ENCODE peak calls at places on chromosome 21, in nine cellular contexts. W is tibial nerve, H is adrenal gland, A is astrocyte of the spinal cord, N is HL-60, Q is IMR-90, T is astrocyte of the cerebellum, I is epithelial cell of esophagus, G is esophagus muscularis mucosa. R is an unnamed sample.

GRCh38 chr21:37873655-37874054 is 42.6 kb downstream of the KCNJ6 start:
- DNase-seq in W (no peak), H (no peak), A (no peak), N (no peak), Q (peak; percentile 43), T (no peak), I (no peak), G (no peak), R (peak; percentile 39)

GRCh38 chr21:25369524-25370300 is 237.6 kb downstream of the MRPL39 start:
- DNase-seq in W (no peak), H (no peak), A (peak; percentile 69), N (no peak), Q (peak; percentile 66), T (peak; percentile 40), I (no peak), G (no peak), R (no peak)

GRCh38 chr21:46452719-46453118 is 6.0 kb upstream of the DIP2A start:
- DNase-seq in W (no peak), H (no peak), A (no peak), N (no peak), Q (no peak), T (no peak), I (no peak), G (no peak), R (no peak)

GRCh38 chr21:26966978-26967913 is at the start of gene ADAMTS5:
- DNase-seq in W (no peak), H (no peak), A (peak; percentile 66), N (peak; percentile 83), Q (peak; percentile 69), T (no peak), I (peak; percentile 61), G (no peak), R (peak; percentile 87)

GRCh38 chr21:15272591-15272990 is 207.8 kb upstream of the NRIP1 start:
- DNase-seq in W (no peak), H (no peak), A (peak; percentile 56), N (no peak), Q (no peak), T (peak; percentile 69), I (no peak), G (no peak), R (no peak)

GRCh38 chr21:17929514-17929913 is 110.4 kb upstream of the C21orf91 start:
- DNase-seq in W (no peak), H (no peak), A (no peak), N (no peak), Q (no peak), T (no peak), I (no peak), G (no peak), R (no peak)

GRCh38 chr21:36134820-36135390 is at the start of gene CBR3:
- DNase-seq in W (peak; percentile 66), H (peak; percentile 38), A (peak; percentile 73), N (no peak), Q (peak; percentile 41), T (no peak), I (peak; percentile 39), G (no peak), R (peak; percentile 35)

GRCh38 chr21:41366522-41367151 is 4.8 kb downstream of the MX2 start:
- DNase-seq in W (no peak), H (no peak), A (peak; percentile 47), N (peak; percentile 96), Q (peak; percentile 73), T (no peak), I (peak; percentile 70), G (no peak), R (peak; percentile 91)

GRCh38 chr21:31946236-31946635 is 73.4 kb downstream of the HUNK start:
- DNase-seq in W (no peak), H (no peak), A (no peak), N (no peak), Q (peak; percentile 52), T (no peak), I (no peak), G (no peak), R (no peak)

GRCh38 chr21:31941694-31942093 is 68.9 kb downstream of the HUNK start:
- DNase-seq in W (no peak), H (no peak), A (no peak), N (no peak), Q (no peak), T (no peak), I (no peak), G (no peak), R (no peak)

GRCh38 chr21:31945116-31945515 is 72.3 kb downstream of the HUNK start:
- DNase-seq in W (no peak), H (no peak), A (no peak), N (no peak), Q (no peak), T (no peak), I (no peak), G (no peak), R (no peak)

GRCh38 chr21:31945576-31945975 is 72.8 kb downstream of the HUNK start:
- DNase-seq in W (no peak), H (no peak), A (peak; percentile 45), N (no peak), Q (peak; percentile 97), T (peak; percentile 12), I (no peak), G (no peak), R (peak; percentile 3)

GRCh38 chr21:31943586-31943985 is 70.8 kb downstream of the HUNK start:
- DNase-seq in W (no peak), H (no peak), A (no peak), N (no peak), Q (no peak), T (no peak), I (no peak), G (no peak), R (no peak)
- H3K4me3 ChIP-seq in W (no peak overlapping the region), H (no peak overlapping the region), A (no peak overlapping the region), N (no peak overlapping the region), Q (no peak overlapping the region), T (no peak overlapping the region), I (no peak overlapping the region), G (no peak overlapping the region), R (no peak overlapping the region)

GRCh38 chr21:34673006-34673405 is 4.2 kb downstream of the CLIC6 start:
- DNase-seq in W (no peak), H (no peak), A (no peak), N (no peak), Q (no peak), T (no peak), I (no peak), G (no peak), R (no peak)

GRCh38 chr21:34671891-34672290 is 3.1 kb downstream of the CLIC6 start:
- DNase-seq in W (no peak), H (no peak), A (no peak), N (no peak), Q (no peak), T (no peak), I (no peak), G (no peak), R (no peak)

GRCh38 chr21:34669149-34669879 is 520 bp downstream of the CLIC6 start:
- DNase-seq in W (no peak), H (no peak), A (no peak), N (no peak), Q (no peak), T (no peak), I (no peak), G (no peak), R (no peak)

GRCh38 chr21:34670220-34670961 is 1.6 kb downstream of the CLIC6 start:
- DNase-seq in W (no peak), H (no peak), A (no peak), N (no peak), Q (no peak), T (no peak), I (peak; percentile 18), G (no peak), R (no peak)

DNA sequence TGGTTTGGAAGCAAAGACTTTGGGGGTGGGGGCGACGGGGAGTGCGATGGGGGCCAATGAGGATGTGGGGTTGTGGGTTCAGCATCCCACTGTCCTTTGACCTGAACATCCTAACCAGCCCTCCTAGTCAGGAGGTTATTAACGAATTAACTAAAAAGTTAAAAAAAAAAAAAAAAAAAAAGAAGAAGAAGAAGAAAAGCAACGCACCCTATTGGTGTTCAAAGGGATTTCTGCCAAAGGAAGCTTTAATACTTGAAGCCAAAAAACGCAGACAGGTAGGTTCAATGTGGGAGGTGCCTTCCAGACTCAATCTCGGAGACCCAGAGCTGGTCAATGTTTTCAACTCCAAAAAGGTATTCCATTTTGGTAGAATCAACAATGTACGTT is 2.2 kb downstream of the CLIC6 start:
- DNase-seq in W (no peak), H (no peak), A (no peak), N (no peak), Q (no peak), T (no peak), I (no peak), G (no peak), R (no peak)
- TF ChIP-seq CTCF in W (no peak), H (no peak), A (peak; percentile 10), N (no peak), Q (no peak), T (no peak), I (no peak), G (no peak), R (no peak)

GRCh38 chr21:43866233-43866632 is 1.2 kb downstream of the AGPAT3 start:
- DNase-seq in W (no peak), H (peak; percentile 46), A (peak; percentile 72), N (no peak), Q (peak; percentile 57), T (peak; percentile 35), I (peak; percentile 45), G (no peak), R (peak; percentile 71)

GRCh38 chr21:43864806-43865470 is at the start of gene AGPAT3:
- DNase-seq in W (no peak), H (no peak), A (no peak), N (peak; percentile 32), Q (no peak), T (no peak), I (no peak), G (no peak), R (peak; percentile 10)

GRCh38 chr21:43866659-43867331 is 1.8 kb downstream of the AGPAT3 start:
- DNase-seq in W (no peak), H (no peak), A (no peak), N (no peak), Q (no peak), T (no peak), I (peak; percentile 52), G (no peak), R (peak; percentile 18)

GRCh38 chr21:43865471-43866181 is 603 bp downstream of the AGPAT3 start:
- DNase-seq in W (no peak), H (peak; percentile 64), A (no peak), N (peak; percentile 14), Q (peak; percentile 15), T (no peak), I (peak; percentile 31), G (no peak), R (peak; percentile 53)

GRCh38 chr21:43864313-43864805 is 664 bp upstream of the AGPAT3 start:
- DNase-seq in W (no peak), H (peak; percentile 48), A (no peak), N (peak; percentile 50), Q (peak; percentile 16), T (no peak), I (peak; percentile 56), G (no peak), R (peak; percentile 21)
- H3K4me3 ChIP-seq in W (peak overlapping the region; percentile 67), H (peak overlapping the region; percentile 56), A (peak overlapping the region; percentile 56), N (peak overlapping the region; percentile 68), Q (peak overlapping the region; percentile 48), T (peak overlapping the region; percentile 63), I (peak overlapping the region; percentile 43), G (peak overlapping the region; percentile 97), R (peak overlapping the region; percentile 72)

DNA sequence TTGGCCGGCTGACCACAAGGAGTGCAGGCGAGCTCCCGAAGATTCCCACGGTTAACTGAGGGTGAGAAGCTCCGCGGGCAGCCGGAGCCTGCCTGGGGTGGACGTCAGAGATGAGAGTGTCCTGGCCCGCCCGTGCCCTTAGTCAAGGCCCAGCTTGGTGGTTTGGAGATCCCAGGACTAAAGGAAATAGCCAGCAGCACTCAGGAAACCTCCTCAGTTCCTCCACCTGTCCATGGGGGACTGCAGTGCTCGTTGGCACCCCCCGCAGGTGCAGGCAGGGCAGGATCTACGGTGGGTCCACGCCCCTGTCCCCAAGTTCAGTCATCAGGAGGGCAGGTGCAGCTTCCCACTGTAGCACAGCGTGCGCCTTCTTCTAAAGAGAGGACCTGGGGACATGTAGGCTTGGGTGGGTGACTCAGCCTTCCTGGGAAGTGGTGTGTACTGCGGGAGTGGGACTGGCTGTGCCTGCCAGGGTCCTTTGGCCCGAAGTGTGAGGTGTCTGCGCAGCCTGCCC is 32.5 kb downstream of the SLX9 start:
- DNase-seq in W (no peak), H (no peak), A (no peak), N (no peak), Q (no peak), T (no peak), I (no peak), G (no peak), R (no peak)
- TF ChIP-seq CTCF in W (no peak), H (no peak), A (no peak), N (no peak), Q (no peak), T (no peak), I (no peak), G (no peak), R (no peak)